ENCODE peak calls at places on chromosomes 1 and 21, in nine cellular contexts. K is fibroblast of lung; V is OCI-LY7; N is stomach; F is RWPE1; I is PC-9; G is AG09309; M is CD4-positive, alpha-beta T cell; R is transverse colon. T is an unnamed sample.
A peak's percentile ranks its signal among the peaks of the same experiment; 100 is the strongest.

GRCh38 chr1:65168867-65169266 is 20.9 kb downstream of the AK4 start:
- DNase-seq in R (no peak), F (no peak), I (no peak), M (no peak), G (no peak), V (no peak), K (no peak), N (no peak), T (no peak)

GRCh38 chr21:44952116-44952928 is 12.5 kb downstream of the SLX9 start:
- DNase-seq in M (no peak), N (no peak), I (no peak), R (no peak), V (no peak), F (no peak), K (no peak), G (no peak), T (no peak)

GRCh38 chr21:18153063-18153462 is 91.6 kb upstream of the CHODL start:
- DNase-seq in F (no peak), R (no peak), I (no peak), N (no peak), V (no peak), M (no peak), G (no peak), K (no peak), T (no peak)

GRCh38 chr1:52296345-52296744 is 69.7 kb downstream of the CC2D1B start:
- DNase-seq in F (peak; percentile 64), R (no peak), I (peak; percentile 3), V (peak; percentile 41), M (no peak), K (peak; percentile 74), G (peak; percentile 24), N (no peak), T (peak; percentile 21)

GRCh38 chr1:154863702-154864174 is 6.3 kb downstream of the KCNN3 start:
- DNase-seq in G (no peak), F (peak; percentile 47), M (peak; percentile 21), V (peak; percentile 83), R (peak; percentile 58), I (peak; percentile 15), N (peak; percentile 57), K (peak; percentile 32), T (peak; percentile 65)

GRCh38 chr1:205520709-205521108 is 16.2 kb downstream of the CDK18 start:
- DNase-seq in K (no peak), F (no peak), G (no peak), V (no peak), I (no peak), R (no peak), M (no peak), N (no peak), T (no peak)

GRCh38 chr1:15836772-15837669 is 10.5 kb upstream of the SPEN start:
- DNase-seq in V (peak; percentile 51), G (no peak), R (peak; percentile 70), F (no peak), I (no peak), N (peak; percentile 34), K (no peak), M (peak; percentile 42), T (no peak)

GRCh38 chr1:81803423-81804103 is 2.8 kb downstream of the ADGRL2 start:
- DNase-seq in I (peak; percentile 6), K (peak; percentile 47), V (no peak), M (no peak), F (no peak), G (no peak), N (no peak), R (no peak), T (peak; percentile 14)

GRCh38 chr1:115976062-115976899 is at the start of gene SLC22A15:
- DNase-seq in G (no peak), N (peak; percentile 69), V (peak; percentile 69), R (peak; percentile 70), K (peak; percentile 55), M (peak; percentile 10), F (peak; percentile 49), I (peak; percentile 46), T (peak; percentile 51)

GRCh38 chr1:221100196-221100950 is 221.1 kb downstream of the HLX start:
- DNase-seq in K (peak; percentile 87), R (no peak), G (peak; percentile 76), F (no peak), N (no peak), M (no peak), V (no peak), I (peak; percentile 6), T (no peak)

GRCh38 chr1:39819091-39819812 is 30.6 kb upstream of the BMP8B start:
- DNase-seq in K (no peak), N (peak; percentile 56), F (no peak), R (peak; percentile 85), I (no peak), M (no peak), V (no peak), G (no peak), T (peak; percentile 55)

GRCh38 chr1:40036574-40036973 is 4.0 kb upstream of the CAP1 start:
- DNase-seq in I (peak; percentile 37), M (no peak), F (no peak), V (no peak), K (peak; percentile 84), N (peak; percentile 44), R (peak; percentile 53), G (no peak), T (no peak)

GRCh38 chr1:23809751-23810171 is 9.2 kb upstream of the GALE start:
- DNase-seq in N (peak; percentile 85), V (peak; percentile 86), K (peak; percentile 62), M (peak; percentile 79), I (peak; percentile 66), R (peak; percentile 89), F (peak; percentile 64), G (no peak), T (peak; percentile 79)

GRCh38 chr1:151510020-151510405 is 1.2 kb upstream of the CGN start:
- DNase-seq in I (no peak), M (no peak), R (peak; percentile 78), G (no peak), K (no peak), F (no peak), N (no peak), V (no peak), T (peak; percentile 45)

GRCh38 chr1:162755306-162755705 is 35.2 kb upstream of the HSD17B7 start:
- DNase-seq in I (no peak), M (no peak), F (no peak), V (no peak), R (no peak), N (no peak), K (no peak), G (no peak), T (no peak)

GRCh38 chr1:183676515-183677189 is 23.5 kb upstream of the APOBEC4 start:
- DNase-seq in G (peak; percentile 32), I (no peak), V (no peak), M (no peak), R (no peak), F (no peak), K (peak; percentile 51), N (no peak), T (peak; percentile 8)

GRCh38 chr1:166813508-166814223 is 25.6 kb upstream of the POGK start:
- DNase-seq in I (no peak), M (no peak), G (no peak), V (no peak), N (no peak), R (no peak), K (no peak), F (no peak), T (no peak)
- TF ChIP-seq CTCF in I (no peak), M (no peak), G (no peak), V (no peak), N (no peak), R (no peak), K (no peak), F (no peak), T (no peak)

GRCh38 chr1:17752356-17752755 is 2.8 kb upstream of the ACTL8 start:
- DNase-seq in M (no peak), I (no peak), R (no peak), F (no peak), V (no peak), N (no peak), K (no peak), G (no peak), T (no peak)

GRCh38 chr1:17759114-17759513 is 4.0 kb downstream of the ACTL8 start:
- DNase-seq in M (no peak), G (no peak), F (no peak), V (peak; percentile 11), N (no peak), K (peak; percentile 8), R (no peak), I (peak; percentile 8), T (peak; percentile 37)

GRCh38 chr1:17757426-17757825 is 2.3 kb downstream of the ACTL8 start:
- DNase-seq in N (no peak), F (no peak), M (no peak), K (no peak), R (no peak), I (no peak), V (no peak), G (no peak), T (no peak)

GRCh38 chr1:17755120-17755519 is at the start of gene ACTL8:
- DNase-seq in G (no peak), I (peak; percentile 7), K (no peak), M (no peak), R (no peak), F (no peak), N (no peak), V (peak; percentile 6), T (peak; percentile 6)
- TF ChIP-seq CTCF in G (no peak), I (peak; percentile 56), K (peak; percentile 14), M (no peak), R (no peak), F (peak; percentile 15), N (no peak), V (peak; percentile 70), T (no peak)

DNA sequence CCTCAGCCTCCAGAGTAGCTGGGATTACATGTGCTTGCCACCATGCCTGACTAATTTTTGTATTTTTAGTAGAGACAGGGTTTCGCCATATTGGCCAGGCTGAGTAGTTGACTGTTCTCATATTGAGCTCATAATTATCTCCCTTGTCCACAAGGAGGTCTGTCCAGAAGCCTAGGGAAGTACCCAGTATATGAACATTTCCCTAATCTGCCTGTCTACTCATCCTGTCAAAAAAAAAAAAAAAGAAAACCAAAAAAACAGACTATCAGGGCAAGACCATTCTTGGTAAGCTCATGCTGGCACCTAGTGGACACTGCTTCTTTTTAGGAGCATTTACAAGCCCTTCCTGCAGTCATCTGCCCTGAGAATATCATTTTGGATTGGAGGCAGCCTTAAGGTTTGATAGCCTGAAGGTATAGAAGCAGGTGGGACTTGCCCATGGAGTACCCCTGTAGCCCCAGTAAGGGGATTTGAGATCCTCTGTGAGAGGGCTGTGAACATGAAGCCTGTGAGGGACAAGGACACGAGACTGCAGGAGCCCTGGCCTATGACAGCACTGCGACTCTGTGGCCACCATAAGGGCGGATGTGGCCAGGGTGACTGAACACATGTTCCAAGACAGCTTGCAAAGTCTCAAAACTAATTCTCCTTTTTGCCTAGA is 10.8 kb upstream of the DUSP12 start:
- DNase-seq in I (peak; percentile 48), R (peak; percentile 72), F (peak; percentile 45), M (peak; percentile 23), G (no peak), K (peak; percentile 84), V (peak; percentile 89), N (peak; percentile 55), T (peak; percentile 51)
- TF ChIP-seq CTCF in I (peak; percentile 76), R (no peak), F (peak; percentile 60), M (peak; percentile 51), G (peak; percentile 75), K (peak; percentile 67), V (peak; percentile 85), N (no peak), T (peak; percentile 44)

DNA sequence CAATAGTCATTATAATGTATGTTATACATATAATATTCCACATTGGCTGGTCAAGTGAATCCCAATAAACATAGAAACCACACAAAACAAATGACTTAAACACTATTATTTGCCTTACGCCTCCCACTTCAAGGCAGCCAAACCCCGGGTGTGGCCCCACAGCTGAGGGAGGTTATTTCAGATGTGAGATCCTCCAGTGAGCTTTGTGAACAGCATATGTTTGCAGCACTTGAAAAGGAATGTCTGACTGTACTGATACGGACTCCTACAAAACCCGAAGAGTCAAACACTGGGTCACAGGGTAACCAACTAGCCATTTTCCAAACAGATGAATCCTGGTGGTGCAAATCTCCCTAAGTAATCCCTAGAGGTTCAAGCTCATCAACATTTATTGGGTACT is 27.1 kb upstream of the DISP1 start:
- DNase-seq in N (no peak), M (no peak), G (no peak), K (no peak), I (no peak), F (no peak), R (no peak), V (no peak), T (no peak)
- TF ChIP-seq CTCF in N (no peak), M (no peak), G (no peak), K (no peak), I (no peak), F (no peak), R (no peak), V (no peak), T (no peak)